ENCODE peak calls at places on chromosomes 2 and 18, in six cellular contexts. C is fibroblast of pulmonary artery, O is BE2C, I is mammary epithelial cell, E is foreskin fibroblast, D is AG09309. W is an unnamed sample.
A peak's percentile ranks its signal among the peaks of the same experiment; 100 is the strongest.

GRCh38 chr2:36366491-36367120 is 11.0 kb downstream of the CRIM1 start:
- DNase-seq in I (no peak), O (no peak), D (no peak), E (no peak), C (no peak), W (no peak)

GRCh38 chr2:112483047-112483473 is 1.1 kb downstream of the TTL start:
- DNase-seq in O (peak; percentile 63), D (no peak), E (peak; percentile 74), I (peak; percentile 72), C (peak; percentile 59), W (no peak)

GRCh38 chr2:238169021-238169707 is 10.4 kb downstream of the ERFE start:
- DNase-seq in E (peak; percentile 87), I (peak; percentile 17), C (peak; percentile 96), O (no peak), D (peak; percentile 80), W (peak; percentile 92)

GRCh38 chr2:202870431-202871160 is 970 bp downstream of the ICA1L start:
- DNase-seq in C (peak; percentile 53), E (peak; percentile 34), I (peak; percentile 84), D (no peak), O (peak; percentile 73), W (no peak)

GRCh38 chr2:203859030-203859854 is 8.3 kb upstream of the CTLA4 start:
- DNase-seq in E (no peak), D (no peak), O (no peak), I (no peak), C (no peak), W (no peak)

GRCh38 chr2:46364797-46365457 is 67.7 kb downstream of the EPAS1 start:
- DNase-seq in O (peak; percentile 57), E (peak; percentile 55), D (peak; percentile 40), I (peak; percentile 39), C (peak; percentile 83), W (peak; percentile 57)

GRCh38 chr2:1400943-1401735 is 12.1 kb upstream of the TPO start:
- DNase-seq in C (no peak), D (no peak), I (no peak), O (no peak), E (no peak), W (no peak)

GRCh38 chr2:159595410-159596046 is 20.8 kb downstream of the BAZ2B start:
- DNase-seq in C (no peak), D (no peak), E (no peak), O (no peak), I (no peak), W (no peak)

GRCh38 chr2:98805412-98806265 is 74.7 kb upstream of the MGAT4A start:
- DNase-seq in I (peak; percentile 84), D (peak; percentile 41), C (peak; percentile 84), O (no peak), E (peak; percentile 58), W (peak; percentile 15)

GRCh38 chr18:46067431-46068007 is 4.5 kb downstream of the PSTPIP2 start:
- DNase-seq in E (no peak), O (no peak), I (no peak), C (peak; percentile 43), D (no peak), W (no peak)

GRCh38 chr2:238847432-238847801 is 468 bp upstream of the TWIST2 start:
- DNase-seq in O (no peak), C (peak; percentile 16), E (no peak), D (no peak), I (no peak), W (no peak)

GRCh38 chr2:134425723-134426496 is 172.0 kb downstream of the MGAT5 start:
- DNase-seq in C (no peak), E (peak; percentile 24), O (no peak), I (no peak), D (no peak), W (no peak)

GRCh38 chr2:230893338-230893737 is 28.6 kb downstream of the ITM2C start:
- DNase-seq in I (no peak), D (no peak), C (no peak), O (no peak), E (no peak), W (no peak)

GRCh38 chr2:134682726-134683125 is 36.1 kb downstream of the TMEM163 start:
- DNase-seq in O (no peak), E (no peak), D (no peak), C (peak; percentile 52), I (no peak), W (no peak)

GRCh38 chr2:235638541-235639192 is 144.8 kb downstream of the AGAP1 start:
- DNase-seq in I (no peak), C (no peak), O (no peak), E (no peak), D (no peak), W (no peak)

GRCh38 chr2:103167599-103167998 is 405.8 kb downstream of the TMEM182 start:
- DNase-seq in C (no peak), O (no peak), E (no peak), I (no peak), D (no peak), W (no peak)

GRCh38 chr2:25673170-25674002 is at the start of gene DTNB:
- DNase-seq in D (no peak), I (peak; percentile 89), O (peak; percentile 87), E (peak; percentile 62), C (peak; percentile 57), W (no peak)

GRCh38 chr2:112656679-112657078 is 10.9 kb downstream of the SLC20A1 start:
- DNase-seq in D (no peak), C (no peak), O (no peak), E (no peak), I (no peak), W (no peak)

GRCh38 chr18:28124239-28125029 is 52.5 kb downstream of the CDH2 start:
- DNase-seq in C (peak; percentile 61), O (no peak), E (no peak), I (no peak), D (no peak), W (peak; percentile 24)

GRCh38 chr2:164812378-164812777 is 29.2 kb downstream of the COBLL1 start:
- DNase-seq in O (no peak), D (no peak), C (no peak), E (no peak), I (no peak), W (no peak)

GRCh38 chr2:107687087-107687486 is 139.6 kb upstream of the RGPD4 start:
- DNase-seq in C (no peak), D (no peak), O (no peak), E (no peak), I (no peak), W (no peak)

GRCh38 chr2:11465110-11465484 is 864 bp downstream of the E2F6 start:
- DNase-seq in O (no peak), C (no peak), D (no peak), E (no peak), I (no peak), W (no peak)

GRCh38 chr2:11465485-11466306 is at the start of gene E2F6:
- DNase-seq in C (peak; percentile 94), O (peak; percentile 96), I (peak; percentile 95), D (peak; percentile 66), E (peak; percentile 91), W (peak; percentile 82)

GRCh38 chr2:11466307-11467125 is 555 bp upstream of the E2F6 start:
- DNase-seq in C (no peak), I (no peak), E (no peak), O (no peak), D (no peak), W (no peak)

GRCh38 chr2:11467749-11468148 is 1.8 kb upstream of the E2F6 start:
- DNase-seq in C (no peak), O (no peak), E (no peak), I (no peak), D (no peak), W (no peak)

GRCh38 chr2:11467126-11467649 is 1.2 kb upstream of the E2F6 start:
- DNase-seq in C (no peak), I (no peak), D (no peak), E (no peak), O (no peak), W (no peak)
- H3K4me3 ChIP-seq in C (no peak overlapping the region), I (no peak overlapping the region), D (no peak overlapping the region), E (no peak overlapping the region), O (no peak overlapping the region), W (no peak overlapping the region)

GRCh38 chr2:65350714-65351113 is 81.7 kb downstream of the SPRED2 start:
- DNase-seq in O (no peak), I (no peak), C (no peak), E (no peak), D (no peak), W (no peak)
- TF ChIP-seq CTCF in O (peak; percentile 33), I (peak; percentile 29), C (peak; percentile 44), E (peak; percentile 23), D (no peak), W (peak; percentile 35)

GRCh38 chr2:132415256-132416079 is 1.1 kb upstream of the GPR39 start:
- DNase-seq in I (peak; percentile 20), D (no peak), C (no peak), O (no peak), E (peak; percentile 51), W (no peak)
- H3K4me3 ChIP-seq in I (peak overlapping the region; percentile 54), D (peak overlapping the region; percentile 62), C (peak overlapping the region; percentile 62), O (peak overlapping the region; percentile 38), E (peak overlapping the region; percentile 59), W (peak overlapping the region; percentile 40)

GRCh38 chr18:3384664-3385189 is 65.2 kb upstream of the TGIF1 start:
- DNase-seq in O (no peak), C (no peak), E (no peak), I (no peak), D (no peak), W (no peak)

GRCh38 chr18:3379685-3380084 is 70.3 kb upstream of the TGIF1 start:
- DNase-seq in E (no peak), C (no peak), O (no peak), D (no peak), I (no peak), W (no peak)

GRCh38 chr18:3383381-3383915 is 66.5 kb upstream of the TGIF1 start:
- DNase-seq in I (no peak), D (no peak), O (no peak), E (no peak), C (peak; percentile 12), W (no peak)

GRCh38 chr18:3380384-3380961 is 69.5 kb upstream of the TGIF1 start:
- DNase-seq in C (peak; percentile 25), E (no peak), I (peak; percentile 82), D (no peak), O (no peak), W (no peak)
- TF ChIP-seq CTCF in C (peak; percentile 8), E (no peak), I (peak; percentile 36), D (no peak), O (no peak), W (peak; percentile 8)

GRCh38 chr2:219277703-219278654 is 1.2 kb upstream of the DNAJB2 start:
- DNase-seq in E (peak; percentile 66), I (peak; percentile 71), O (peak; percentile 77), C (peak; percentile 82), D (no peak), W (peak; percentile 33)
- H3K4me3 ChIP-seq in E (no peak overlapping the region), I (no peak overlapping the region), O (peak overlapping the region; percentile 41), C (no peak overlapping the region), D (no peak overlapping the region), W (no peak overlapping the region)

GRCh38 chr2:50781646-50782045 is 250.3 kb downstream of the NRXN1 start:
- DNase-seq in C (no peak), D (no peak), I (no peak), O (no peak), E (no peak), W (no peak)

GRCh38 chr2:50786345-50786744 is 245.6 kb downstream of the NRXN1 start:
- DNase-seq in D (no peak), I (no peak), E (no peak), C (no peak), O (no peak), W (no peak)

GRCh38 chr2:50783116-50783515 is 248.8 kb downstream of the NRXN1 start:
- DNase-seq in C (peak; percentile 1), O (no peak), D (no peak), I (no peak), E (no peak), W (no peak)

GRCh38 chr2:50785781-50786180 is 246.2 kb downstream of the NRXN1 start:
- DNase-seq in O (no peak), C (no peak), D (no peak), I (no peak), E (no peak), W (no peak)

GRCh38 chr2:50782543-50782942 is 249.4 kb downstream of the NRXN1 start:
- DNase-seq in I (no peak), C (no peak), E (no peak), O (no peak), D (no peak), W (no peak)
- TF ChIP-seq CTCF in I (no peak), C (no peak), E (no peak), O (no peak), D (no peak), W (no peak)